ENCODE peak calls at places on chromosome 21, in six cellular contexts. B, T, C, O, J and K are unnamed samples.

GRCh38 chr21:34073749-34074282 is 438 bp downstream of the MRPS6 start:
- DNase-seq in J (peak; percentile 84), B (no peak), T (no peak), O (peak; percentile 21), C (no peak), K (no peak)

GRCh38 chr21:17793675-17794123 is 25.5 kb downstream of the C21orf91 start:
- DNase-seq in B (no peak), O (no peak), C (peak; percentile 19), T (no peak), J (no peak), K (no peak)

GRCh38 chr21:34074283-34075098 is 1.1 kb downstream of the MRPS6 start:
- DNase-seq in T (no peak), C (peak; percentile 9), O (no peak), J (no peak), B (no peak), K (no peak)

GRCh38 chr21:31564439-31564838 is 95.1 kb upstream of the SOD1 start:
- DNase-seq in J (peak; percentile 9), C (no peak), B (no peak), T (no peak), O (no peak), K (no peak)

GRCh38 chr21:40719615-40720014 is 127.3 kb downstream of the DSCAM start:
- DNase-seq in O (no peak), B (no peak), C (no peak), J (no peak), T (no peak), K (no peak)

GRCh38 chr21:26177187-26177586 is 6.6 kb upstream of the APP start:
- DNase-seq in T (peak; percentile 28), J (no peak), C (no peak), B (no peak), O (peak; percentile 25), K (no peak)

GRCh38 chr21:39430016-39430415 is 15.6 kb downstream of the LCA5L start:
- DNase-seq in J (no peak), O (no peak), T (no peak), C (no peak), B (no peak), K (no peak)

GRCh38 chr21:14259669-14260458 is 43.9 kb downstream of the RBM11 start:
- DNase-seq in O (no peak), C (peak; percentile 68), B (no peak), J (no peak), T (no peak), K (no peak)

GRCh38 chr21:40844935-40845334 is 2.0 kb downstream of the DSCAM start:
- DNase-seq in J (no peak), B (no peak), O (no peak), C (no peak), T (no peak), K (no peak)

GRCh38 chr21:28272272-28272992 is 720.2 kb downstream of the LTN1 start:
- DNase-seq in T (no peak), O (no peak), C (peak; percentile 68), J (no peak), B (no peak), K (no peak)

GRCh38 chr21:38985423-38986378 is 180.0 kb downstream of the ETS2 start:
- DNase-seq in C (peak; percentile 97), B (peak; percentile 68), T (peak; percentile 75), J (peak; percentile 88), O (peak; percentile 66), K (peak; percentile 79)

GRCh38 chr21:27314096-27314495 is 347.2 kb upstream of the ADAMTS5 start:
- DNase-seq in C (no peak), T (no peak), B (no peak), O (no peak), J (no peak), K (no peak)

GRCh38 chr21:36149788-36150187 is 6.8 kb upstream of the DOP1B start:
- DNase-seq in O (no peak), C (no peak), J (no peak), T (no peak), B (no peak), K (no peak)
- H3K27ac ChIP-seq in O (peak overlapping the region; percentile 2), C (no peak overlapping the region), J (peak overlapping the region; percentile 29), T (peak overlapping the region; percentile 71), B (peak overlapping the region; percentile 60), K (peak overlapping the region; percentile 30)

GRCh38 chr21:43012596-43012995 is 38.2 kb downstream of the PKNOX1 start:
- DNase-seq in J (no peak), T (no peak), C (no peak), B (no peak), O (no peak), K (no peak)
- H3K4me1 ChIP-seq in J (no peaks in the 10 kb centered on the region), T (no peaks in the 10 kb centered on the region), C (no peaks in the 10 kb centered on the region), B (no peaks in the 10 kb centered on the region), O (no peaks in the 10 kb centered on the region), K (no peaks in the 10 kb centered on the region)

DNA sequence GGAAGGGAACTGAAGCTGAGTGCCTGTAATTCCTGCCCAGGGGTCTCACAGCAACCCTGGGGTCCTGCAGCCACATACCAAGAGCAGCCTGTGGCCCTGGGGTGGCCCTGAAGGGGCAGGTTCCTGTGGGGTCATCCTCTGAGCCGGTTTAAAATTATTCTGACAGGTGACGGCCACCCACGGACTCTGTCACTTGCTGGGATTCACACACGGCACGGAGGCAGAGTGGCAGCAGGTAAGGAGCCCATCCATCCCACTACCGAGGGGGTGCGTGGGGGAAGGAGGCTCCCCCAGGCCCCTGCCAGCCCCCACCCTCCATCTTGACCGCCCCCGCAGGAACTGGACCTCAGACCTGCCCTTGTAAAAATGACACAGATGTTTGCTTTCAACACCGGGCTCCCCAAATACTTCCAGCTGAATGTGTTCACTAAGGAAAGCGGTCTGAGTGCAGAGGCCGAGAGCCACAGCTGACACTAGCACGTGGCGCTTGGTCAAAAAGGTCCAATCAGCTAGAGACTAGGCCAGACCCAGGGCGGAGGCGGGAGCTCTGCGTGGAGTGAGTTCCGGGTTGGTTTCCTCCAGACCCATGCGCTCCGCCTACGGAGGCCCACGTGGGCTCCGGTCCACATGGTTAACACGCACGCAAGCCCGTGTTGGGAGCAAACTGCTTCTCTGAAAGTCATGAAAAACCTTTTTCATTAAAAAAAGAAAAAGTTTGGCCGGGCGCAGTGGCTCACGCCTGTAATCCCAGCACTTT is 10.0 kb downstream of the YBEY start:
- DNase-seq in O (peak; percentile 67), C (peak; percentile 96), B (peak; percentile 85), J (peak; percentile 84), T (peak; percentile 92), K (peak; percentile 94)
- H3K4me3 ChIP-seq in O (no peak overlapping the region), C (no peak overlapping the region), B (peak overlapping the region; percentile 48), J (no peak overlapping the region), T (no peak overlapping the region), K (no peak overlapping the region)

GRCh38 chr21:45344576-45344975 is 56.9 kb upstream of the POFUT2 start:
- DNase-seq in B (no peak), C (no peak), T (no peak), O (no peak), J (no peak), K (no peak)
- H3K27ac ChIP-seq in B (no peak overlapping the region), C (no peak overlapping the region), T (peak overlapping the region; percentile 17), O (no peak overlapping the region), J (no peak overlapping the region), K (no peak overlapping the region)

GRCh38 chr21:29307718-29308455 is 9.2 kb downstream of the BACH1 start:
- DNase-seq in T (no peak), J (no peak), C (no peak), O (no peak), B (no peak), K (no peak)
- H3K4me1 ChIP-seq in T (peaks cover 71% of the 10 kb centered on the region), J (no peaks in the 10 kb centered on the region), C (peaks cover 22% of the 10 kb centered on the region), O (peaks cover 33% of the 10 kb centered on the region), B (peaks cover 41% of the 10 kb centered on the region), K (no peaks in the 10 kb centered on the region)

DNA sequence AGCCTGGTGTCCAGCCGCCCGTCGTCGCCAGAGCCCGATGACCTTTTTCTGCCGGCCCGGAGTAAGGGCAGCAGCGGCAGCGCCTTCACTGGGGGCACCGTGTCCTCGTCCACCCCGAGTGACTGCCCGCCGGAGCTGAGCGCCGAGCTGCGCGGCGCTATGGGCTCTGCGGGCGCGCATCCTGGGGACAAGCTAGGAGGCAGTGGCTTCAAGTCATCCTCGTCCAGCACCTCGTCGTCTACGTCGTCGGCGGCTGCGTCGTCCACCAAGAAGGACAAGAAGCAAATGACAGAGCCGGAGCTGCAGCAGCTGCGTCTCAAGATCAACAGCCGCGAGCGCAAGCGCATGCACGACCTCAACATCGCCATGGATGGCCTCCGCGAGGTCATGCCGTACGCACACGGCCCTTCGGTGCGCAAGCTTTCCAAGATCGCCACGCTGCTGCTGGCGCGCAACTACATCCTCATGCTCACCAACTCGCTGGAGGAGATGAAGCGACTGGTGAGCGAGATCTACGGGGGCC is 1.2 kb downstream of the OLIG2 start:
- DNase-seq in T (no peak), B (no peak), J (peak; percentile 74), C (no peak), O (no peak), K (no peak)
- H3K4me3 ChIP-seq in T (no peak overlapping the region), B (no peak overlapping the region), J (no peak overlapping the region), C (no peak overlapping the region), O (no peak overlapping the region), K (no peak overlapping the region)

DNA sequence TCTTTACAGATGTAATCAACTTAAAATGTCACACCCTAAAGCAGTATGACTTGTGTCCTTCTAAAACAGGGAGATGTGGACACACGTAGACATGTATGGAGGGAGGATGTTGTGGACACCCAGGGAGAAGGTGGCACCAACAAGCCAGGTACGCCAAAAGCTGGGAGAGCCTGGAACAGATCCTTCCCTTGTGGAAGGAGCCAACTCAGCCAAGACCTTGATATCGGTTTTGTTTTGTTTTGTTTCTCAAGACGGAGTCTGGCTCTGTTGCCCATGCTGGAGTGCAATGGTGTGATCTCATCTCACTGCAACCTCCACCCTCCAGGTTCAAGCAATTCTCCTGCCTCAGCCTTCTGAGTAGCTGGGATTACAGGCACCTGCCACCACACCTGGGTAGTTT is 45.6 kb downstream of the CHAF1B start:
- DNase-seq in J (peak; percentile 16), B (no peak), C (peak; percentile 22), O (no peak), T (no peak), K (no peak)
- H3K27ac ChIP-seq in J (no peak overlapping the region), B (no peak overlapping the region), C (no peak overlapping the region), O (peak overlapping the region; percentile 64), T (peak overlapping the region; percentile 78), K (peak overlapping the region; percentile 76)

DNA sequence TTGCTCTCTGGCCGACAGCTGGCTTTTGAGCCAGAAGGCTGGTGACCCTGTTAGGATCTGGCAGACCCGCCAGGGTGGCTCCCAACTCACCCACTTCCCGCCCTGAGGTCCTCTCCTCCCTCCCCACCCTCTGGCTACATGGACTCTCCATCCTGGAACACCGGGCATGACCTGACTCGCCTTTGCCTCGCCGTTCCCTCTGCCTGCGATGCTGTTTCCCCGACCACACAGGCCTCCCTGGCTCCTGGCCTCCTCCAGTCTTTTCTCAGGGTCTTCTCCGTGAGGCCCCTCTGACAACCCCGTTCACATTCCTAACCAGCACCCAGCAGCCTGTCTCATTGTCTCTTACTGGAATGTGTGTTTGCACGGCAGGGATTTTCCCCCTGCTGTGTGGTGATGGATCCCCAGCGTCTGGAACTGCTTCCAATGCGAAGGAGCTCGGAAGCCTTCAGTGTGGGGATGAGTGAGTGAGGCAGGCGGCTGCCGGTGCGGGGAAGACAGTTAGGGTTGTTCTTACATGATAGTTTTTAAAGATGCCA is 46.0 kb upstream of the POFUT2 start:
- DNase-seq in J (peak; percentile 61), O (peak; percentile 10), B (no peak), C (no peak), T (no peak), K (no peak)
- H3K4me1 ChIP-seq in J (no peaks in the 10 kb centered on the region), O (no peaks in the 10 kb centered on the region), B (peaks cover 13% of the 10 kb centered on the region), C (peaks cover 24% of the 10 kb centered on the region), T (peaks cover 5% of the 10 kb centered on the region), K (no peaks in the 10 kb centered on the region)